ENCODE peak calls at places on chromosomes 3 and 15, in eight cellular contexts. L is CD8-positive, alpha-beta T cell; Q is NCI-H748 treated with DMSO at 0.1 percent for 48 hours; J is SK-MEL-5; I is T-helper 1 cell; K is SHP77 treated with DMSO at 0.1 percent for 48 hours; F is hypothalamus; N is H1. T is an unnamed sample.

GRCh38 chr15:99344639-99345038 is 93.4 kb downstream of the LRRC28 start:
- DNase-seq in Q (no peak), K (no peak), L (no peak), N (no peak), I (no peak), F (no peak), J (no peak), T (no peak)

GRCh38 chr3:103992469-103992868 is 1374.2 kb upstream of the ALCAM start:
- DNase-seq in K (no peak), L (no peak), J (peak; percentile 17), Q (no peak), I (no peak), N (peak; percentile 44), F (no peak), T (no peak)

GRCh38 chr15:25171111-25171811 is 216.5 kb downstream of the SNRPN start:
- DNase-seq in K (no peak), J (no peak), I (no peak), N (peak; percentile 26), F (no peak), L (no peak), Q (no peak), T (peak; percentile 2)

GRCh38 chr3:46900007-46900292 is 22.4 kb downstream of the PTH1R start:
- DNase-seq in I (no peak), K (no peak), F (no peak), N (no peak), L (no peak), Q (peak; percentile 17), J (no peak), T (no peak)

GRCh38 chr3:132554437-132554836 is 42.6 kb upstream of the ACKR4 start:
- DNase-seq in F (no peak), I (no peak), K (peak; percentile 47), J (no peak), Q (peak; percentile 71), L (no peak), N (no peak), T (no peak)

GRCh38 chr3:157499342-157499963 is 3.8 kb downstream of the VEPH1 start:
- DNase-seq in K (no peak), F (no peak), L (no peak), I (no peak), J (peak; percentile 17), N (peak; percentile 83), Q (no peak), T (peak; percentile 82)

GRCh38 chr3:50627407-50628051 is 10.6 kb downstream of the MAPKAPK3 start:
- DNase-seq in I (no peak), Q (no peak), J (peak; percentile 61), N (no peak), K (no peak), L (no peak), F (no peak), T (no peak)

GRCh38 chr15:100879461-100880138 is at the start of gene ALDH1A3:
- DNase-seq in J (no peak), I (no peak), Q (no peak), L (no peak), K (no peak), F (no peak), N (no peak), T (no peak)

GRCh38 chr15:95995375-95996168 is 334.9 kb upstream of the NR2F2 start:
- DNase-seq in L (no peak), K (no peak), F (no peak), I (no peak), N (no peak), Q (no peak), J (no peak), T (no peak)

GRCh38 chr3:70824785-70825184 is 512.3 kb upstream of the MDFIC2 start:
- DNase-seq in Q (no peak), J (no peak), F (no peak), L (no peak), N (no peak), I (no peak), K (no peak), T (no peak)

GRCh38 chr3:12541625-12542024 is 3.7 kb downstream of the MKRN2OS start:
- DNase-seq in J (peak; percentile 45), Q (peak; percentile 8), K (no peak), L (no peak), N (no peak), I (no peak), F (no peak), T (peak; percentile 30)

GRCh38 chr3:136332776-136333175 is 82.6 kb downstream of the PCCB start:
- DNase-seq in F (no peak), N (no peak), J (no peak), K (no peak), I (no peak), Q (no peak), L (no peak), T (no peak)

GRCh38 chr3:71254658-71255057 is 328.9 kb downstream of the FOXP1 start:
- DNase-seq in N (no peak), K (no peak), L (no peak), J (no peak), Q (no peak), I (no peak), F (no peak), T (peak; percentile 39)

GRCh38 chr3:901953-902778 is 190.7 kb upstream of the CNTN6 start:
- DNase-seq in I (no peak), F (no peak), K (no peak), N (no peak), L (no peak), Q (no peak), J (peak; percentile 38), T (peak; percentile 6)

GRCh38 chr15:63609448-63609847 is 12.3 kb downstream of the FBXL22 start:
- DNase-seq in L (no peak), Q (no peak), J (no peak), F (no peak), I (no peak), K (no peak), N (no peak), T (no peak)

GRCh38 chr15:40115670-40116093 is 7.0 kb upstream of the BMF start:
- DNase-seq in K (no peak), J (no peak), Q (no peak), F (no peak), L (peak; percentile 36), N (no peak), I (no peak), T (no peak)

GRCh38 chr15:57183041-57183440 is 193.3 kb upstream of the CGNL1 start:
- DNase-seq in K (no peak), Q (no peak), L (no peak), F (no peak), I (no peak), N (no peak), J (no peak), T (no peak)

GRCh38 chr15:33007295-33007855 is 187.1 kb downstream of the FMN1 start:
- DNase-seq in N (no peak), Q (no peak), F (no peak), J (peak; percentile 71), L (no peak), I (no peak), K (no peak), T (peak; percentile 16)

GRCh38 chr15:101844916-101845315 is 32.9 kb downstream of the OR4F15 start:
- DNase-seq in J (peak; percentile 78), Q (no peak), L (no peak), N (no peak), I (no peak), F (no peak), K (no peak), T (no peak)

GRCh38 chr15:83928878-83929418 is 275.0 kb downstream of the ADAMTSL3 start:
- DNase-seq in N (no peak), K (no peak), J (no peak), F (no peak), L (no peak), I (no peak), Q (no peak), T (no peak)

GRCh38 chr3:125054436-125055164 is 1.2 kb downstream of the HEG1 start:
- DNase-seq in F (no peak), I (peak; percentile 8), J (peak; percentile 56), Q (no peak), K (no peak), N (no peak), L (peak; percentile 18), T (peak; percentile 52)

GRCh38 chr3:13141183-13141582 is 68.0 kb upstream of the IQSEC1 start:
- DNase-seq in L (no peak), N (no peak), Q (no peak), J (no peak), F (no peak), K (no peak), I (no peak), T (no peak)

GRCh38 chr3:11768604-11769003 is 78.1 kb downstream of the TAMM41 start:
- DNase-seq in F (no peak), I (no peak), J (no peak), Q (no peak), K (no peak), N (no peak), L (no peak), T (no peak)

GRCh38 chr3:11624161-11624560 is 19.6 kb downstream of the VGLL4 start:
- DNase-seq in I (peak; percentile 18), K (no peak), Q (no peak), J (no peak), L (peak; percentile 34), N (no peak), F (no peak), T (no peak)

GRCh38 chr15:81268340-81268739 is 55.6 kb downstream of the STARD5 start:
- DNase-seq in N (no peak), Q (no peak), L (no peak), I (no peak), K (no peak), J (no peak), F (no peak), T (no peak)